ENCODE peak calls at places on chromosomes 7 and 10, in four cellular contexts. One of them, this sample, is unnamed.

GRCh38 chr7:1937252-1937605 is 267.2 kb downstream of the ELFN1 start:
- DNase-seq in IMR-90: no peak
- DNase-seq in H9: no peak
- DNase-seq in H1: no peak
- DNase-seq in this sample: no peak

GRCh38 chr7:32891046-32891799 is at the start of gene KBTBD2:
- DNase-seq in H9: peak
- DNase-seq in H1: peak
- DNase-seq in IMR-90: peak
- DNase-seq in this sample: peak

GRCh38 chr7:94276797-94277196 is 117.9 kb upstream of the COL1A2 start:
- DNase-seq in H9: no peak
- DNase-seq in H1: no peak
- DNase-seq in IMR-90: peak
- DNase-seq in this sample: peak

GRCh38 chr7:42161723-42162122 is 75.3 kb downstream of the GLI3 start:
- DNase-seq in H1: no peak
- DNase-seq in H9: no peak
- DNase-seq in IMR-90: no peak
- DNase-seq in this sample: no peak

GRCh38 chr7:68793513-68793912 is 804.8 kb upstream of the AUTS2 start:
- DNase-seq in H9: no peak
- DNase-seq in IMR-90: no peak
- DNase-seq in H1: no peak
- DNase-seq in this sample: no peak

GRCh38 chr7:158023563-158024350 is 563.9 kb downstream of the PTPRN2 start:
- DNase-seq in IMR-90: no peak
- DNase-seq in H1: no peak
- DNase-seq in H9: no peak
- DNase-seq in this sample: no peak

GRCh38 chr10:20988357-20988983 is 91.4 kb upstream of the NEBL start:
- DNase-seq in H9: no peak
- DNase-seq in H1: no peak
- DNase-seq in IMR-90: no peak
- DNase-seq in this sample: no peak

GRCh38 chr10:120948889-120949382 is 97.8 kb downstream of the WDR11 start:
- DNase-seq in H9: peak
- DNase-seq in H1: peak
- DNase-seq in IMR-90: peak
- DNase-seq in this sample: peak

GRCh38 chr7:142478479-142479220 is 220.8 kb upstream of the PRSS58 start:
- DNase-seq in IMR-90: peak
- DNase-seq in H1: no peak
- DNase-seq in H9: no peak
- DNase-seq in this sample: peak

GRCh38 chr10:104824378-104825006 is 183.4 kb downstream of the SORCS3 start:
- DNase-seq in H9: peak
- DNase-seq in IMR-90: no peak
- DNase-seq in H1: peak
- DNase-seq in this sample: peak

GRCh38 chr10:29648983-29649268 is 14.2 kb upstream of the SVIL start:
- DNase-seq in IMR-90: peak
- DNase-seq in H9: no peak
- DNase-seq in H1: no peak
- DNase-seq in this sample: no peak

GRCh38 chr10:13649844-13650520 is 63.2 kb downstream of the PRPF18 start:
- DNase-seq in H9: no peak
- DNase-seq in H1: no peak
- DNase-seq in IMR-90: no peak
- DNase-seq in this sample: peak

GRCh38 chr10:26440091-26440445 is 1.9 kb downstream of the APBB1IP start:
- DNase-seq in H1: no peak
- DNase-seq in IMR-90: no peak
- DNase-seq in H9: no peak
- DNase-seq in this sample: no peak

GRCh38 chr7:37411444-37412034 is 37.1 kb downstream of the ELMO1 start:
- DNase-seq in IMR-90: no peak
- DNase-seq in H1: no peak
- DNase-seq in H9: no peak
- DNase-seq in this sample: no peak

GRCh38 chr7:152737833-152738232 is 21.7 kb upstream of the ACTR3B start:
- DNase-seq in IMR-90: no peak
- DNase-seq in H1: no peak
- DNase-seq in H9: no peak
- DNase-seq in this sample: no peak

GRCh38 chr7:50379082-50379481 is 71.1 kb downstream of the FIGNL1 start:
- DNase-seq in IMR-90: no peak
- DNase-seq in H1: peak
- DNase-seq in H9: peak
- DNase-seq in this sample: peak

GRCh38 chr10:49115015-49115795 is at the start of gene VSTM4:
- DNase-seq in H1: peak
- DNase-seq in IMR-90: peak
- DNase-seq in H9: peak
- DNase-seq in this sample: peak

GRCh38 chr10:34489973-34490372 is 325.1 kb downstream of the PARD3 start:
- DNase-seq in IMR-90: peak
- DNase-seq in H1: no peak
- DNase-seq in H9: no peak
- DNase-seq in this sample: no peak

GRCh38 chr10:67788028-67788886 is 49.7 kb downstream of the DNAJC12 start:
- DNase-seq in IMR-90: no peak
- DNase-seq in H1: peak
- DNase-seq in H9: peak
- DNase-seq in this sample: peak

GRCh38 chr10:68235591-68235990 is 3.7 kb upstream of the ATOH7 start:
- DNase-seq in IMR-90: no peak
- DNase-seq in H9: no peak
- DNase-seq in H1: no peak
- DNase-seq in this sample: no peak

GRCh38 chr10:113657544-113657943 is 6.3 kb downstream of the NRAP start:
- DNase-seq in H9: no peak
- DNase-seq in H1: no peak
- DNase-seq in IMR-90: no peak
- DNase-seq in this sample: no peak
- H3K23ac ChIP-seq in H9: no peak
- H3K23ac ChIP-seq in H1: no peak
- H3K23ac ChIP-seq in IMR-90: no peak
- H3K23ac ChIP-seq in this sample: no peak

GRCh38 chr7:100705341-100705752 is 574 bp upstream of the POP7 start:
- DNase-seq in H9: peak
- DNase-seq in H1: peak
- DNase-seq in IMR-90: peak
- DNase-seq in this sample: peak

GRCh38 chr7:100705753-100706671 is at the start of gene POP7:
- DNase-seq in H9: peak
- DNase-seq in IMR-90: peak
- DNase-seq in H1: peak
- DNase-seq in this sample: peak

GRCh38 chr7:100710452-100710851 is 4.5 kb downstream of the POP7 start:
- DNase-seq in H9: no peak
- DNase-seq in H1: no peak
- DNase-seq in IMR-90: no peak
- DNase-seq in this sample: no peak

GRCh38 chr7:100708395-100708794 is 2.5 kb downstream of the POP7 start:
- DNase-seq in IMR-90: no peak
- DNase-seq in H1: no peak
- DNase-seq in H9: no peak
- DNase-seq in this sample: no peak

GRCh38 chr7:100706672-100707311 is 871 bp downstream of the POP7 start:
- DNase-seq in H1: no peak
- DNase-seq in H9: peak
- DNase-seq in IMR-90: no peak
- DNase-seq in this sample: no peak
- H3K27ac ChIP-seq in H1: no peak
- H3K27ac ChIP-seq in H9: no peak
- H3K27ac ChIP-seq in IMR-90: peak
- H3K27ac ChIP-seq in this sample: no peak

GRCh38 chr7:113715981-113716870 is 202.6 kb downstream of the PPP1R3A start:
- DNase-seq in IMR-90: no peak
- DNase-seq in H9: no peak
- DNase-seq in H1: no peak
- DNase-seq in this sample: no peak

GRCh38 chr7:113715262-113715661 is 203.5 kb downstream of the PPP1R3A start:
- DNase-seq in H9: no peak
- DNase-seq in H1: no peak
- DNase-seq in IMR-90: no peak
- DNase-seq in this sample: no peak

GRCh38 chr7:113705439-113705838 is 213.4 kb downstream of the PPP1R3A start:
- DNase-seq in IMR-90: no peak
- DNase-seq in H9: no peak
- DNase-seq in H1: no peak
- DNase-seq in this sample: no peak

GRCh38 chr7:113710310-113711106 is 208.3 kb downstream of the PPP1R3A start:
- DNase-seq in IMR-90: peak
- DNase-seq in H9: peak
- DNase-seq in H1: no peak
- DNase-seq in this sample: peak
- H3K56ac ChIP-seq in IMR-90: no peak
- H3K56ac ChIP-seq in H9: no peak
- H3K56ac ChIP-seq in H1: no peak
- H3K56ac ChIP-seq in this sample: no peak

GRCh38 chr7:415646-416525 is 103.8 kb downstream of the PDGFA start:
- DNase-seq in IMR-90: no peak
- DNase-seq in H1: peak
- DNase-seq in H9: peak
- DNase-seq in this sample: no peak
- H3K23ac ChIP-seq in IMR-90: no peak
- H3K23ac ChIP-seq in H1: no peak
- H3K23ac ChIP-seq in H9: no peak
- H3K23ac ChIP-seq in this sample: no peak

GRCh38 chr7:18552943-18553584 is 57.5 kb downstream of the HDAC9 start:
- DNase-seq in H9: no peak
- DNase-seq in H1: no peak
- DNase-seq in IMR-90: no peak
- DNase-seq in this sample: no peak
- H3K27ac ChIP-seq in H9: no peak
- H3K27ac ChIP-seq in H1: no peak
- H3K27ac ChIP-seq in IMR-90: no peak
- H3K27ac ChIP-seq in this sample: no peak

DNA sequence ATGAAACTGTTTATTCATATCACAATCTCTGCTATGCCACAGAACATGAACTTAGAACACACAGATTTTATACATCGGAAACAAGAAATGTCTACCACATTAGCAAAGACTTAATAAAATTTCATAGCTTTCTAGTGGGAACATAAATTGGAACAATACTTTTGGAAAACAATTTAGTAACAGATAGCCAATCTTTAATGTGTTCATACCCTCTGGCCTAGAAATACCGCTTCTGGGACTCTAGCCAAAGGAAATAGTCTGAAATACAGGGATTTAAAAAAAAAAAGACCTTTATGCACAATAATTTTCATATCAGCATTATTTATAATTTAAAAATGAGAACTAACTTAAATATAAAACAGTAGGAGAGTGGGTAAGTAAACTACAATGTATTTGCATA is 168.5 kb downstream of the PLXNA4 start:
- DNase-seq in IMR-90: no peak
- DNase-seq in H9: no peak
- DNase-seq in H1: no peak
- DNase-seq in this sample: no peak
- H3K56ac ChIP-seq in IMR-90: no peak
- H3K56ac ChIP-seq in H9: no peak
- H3K56ac ChIP-seq in H1: no peak
- H3K56ac ChIP-seq in this sample: no peak

GRCh38 chr10:131702521-131703356 is 198.1 kb upstream of the PPP2R2D start:
- DNase-seq in IMR-90: no peak
- DNase-seq in H9: peak
- DNase-seq in H1: peak
- DNase-seq in this sample: no peak
- H3K23ac ChIP-seq in IMR-90: no peak
- H3K23ac ChIP-seq in H9: no peak
- H3K23ac ChIP-seq in H1: no peak
- H3K23ac ChIP-seq in this sample: no peak

GRCh38 chr10:124902462-124902861 is 39.5 kb upstream of the ZRANB1 start:
- DNase-seq in IMR-90: no peak
- DNase-seq in H1: no peak
- DNase-seq in H9: no peak
- DNase-seq in this sample: no peak

GRCh38 chr10:124909563-124909962 is 32.4 kb upstream of the ZRANB1 start:
- DNase-seq in H9: no peak
- DNase-seq in H1: no peak
- DNase-seq in IMR-90: no peak
- DNase-seq in this sample: no peak

GRCh38 chr10:124903119-124903518 is 38.8 kb upstream of the ZRANB1 start:
- DNase-seq in H1: no peak
- DNase-seq in H9: no peak
- DNase-seq in IMR-90: no peak
- DNase-seq in this sample: peak

GRCh38 chr10:124911124-124912051 is 30.5 kb upstream of the ZRANB1 start:
- DNase-seq in H9: no peak
- DNase-seq in H1: no peak
- DNase-seq in IMR-90: peak
- DNase-seq in this sample: peak

GRCh38 chr10:124906551-124907001 is 35.3 kb upstream of the ZRANB1 start:
- DNase-seq in IMR-90: peak
- DNase-seq in H1: no peak
- DNase-seq in H9: no peak
- DNase-seq in this sample: no peak
- H3K27ac ChIP-seq in IMR-90: peak
- H3K27ac ChIP-seq in H1: no peak
- H3K27ac ChIP-seq in H9: no peak
- H3K27ac ChIP-seq in this sample: no peak

GRCh38 chr10:63260860-63261251 is 127.7 kb downstream of the NRBF2 start:
- DNase-seq in H1: no peak
- DNase-seq in IMR-90: no peak
- DNase-seq in H9: no peak
- DNase-seq in this sample: peak
- H3K56ac ChIP-seq in H1: no peak
- H3K56ac ChIP-seq in IMR-90: no peak
- H3K56ac ChIP-seq in H9: no peak
- H3K56ac ChIP-seq in this sample: no peak